ENCODE peak calls at places on chromosomes 2 and 18, in ten cellular contexts. V is body of pancreas, N is adrenal gland, O is HCT116, B is heart left ventricle, X is A549, W is uterus, P is stomach, F is HepG2, I is tibial nerve. C is an unnamed sample. For H3K4me1, the result is how much of the 10 kb centered on the place peaks cover.

GRCh38 chr2:129277611-129278010 is 701.9 kb upstream of the RAB6C start:
- DNase-seq in W (no peak), X (no peak), B (no peak), P (no peak), F (no peak), N (no peak), V (no peak), O (no peak), I (no peak), C (no peak)

GRCh38 chr2:188291617-188292445 is at the start of gene GULP1:
- DNase-seq in B (peak), F (peak), I (peak), P (peak), N (peak), W (peak), V (peak), X (peak), O (no peak), C (peak)

GRCh38 chr2:204645018-204645775 is 99.9 kb downstream of the PARD3B start:
- DNase-seq in F (no peak), V (no peak), O (no peak), W (no peak), B (no peak), P (no peak), X (peak), I (no peak), N (no peak), C (no peak)

GRCh38 chr2:16487686-16488085 is 177.9 kb downstream of the CYRIA start:
- DNase-seq in I (no peak), W (no peak), O (no peak), X (peak), B (peak), V (peak), F (peak), N (peak), P (peak), C (no peak)

GRCh38 chr18:9949315-9949714 is 35.5 kb downstream of the VAPA start:
- DNase-seq in O (no peak), V (no peak), W (no peak), I (no peak), F (no peak), N (no peak), X (no peak), B (no peak), P (no peak), C (no peak)

GRCh38 chr2:231900975-231901374 is 25.2 kb downstream of the NPPC start:
- DNase-seq in F (no peak), B (no peak), I (no peak), X (no peak), N (no peak), O (no peak), V (no peak), W (no peak), P (no peak), C (no peak)

GRCh38 chr18:63074987-63075404 is 244.6 kb downstream of the BCL2 start:
- DNase-seq in N (peak), X (peak), I (peak), F (peak), B (peak), W (peak), O (peak), P (peak), V (peak), C (no peak)

GRCh38 chr2:37683926-37684780 is 12.7 kb upstream of the CDC42EP3 start:
- DNase-seq in B (no peak), O (no peak), W (no peak), V (no peak), F (no peak), P (no peak), I (no peak), N (no peak), X (no peak), C (no peak)

GRCh38 chr2:97360202-97360601 is 229.5 kb downstream of the ANKRD36B start:
- DNase-seq in X (no peak), F (no peak), O (no peak), W (no peak), N (no peak), I (no peak), B (no peak), P (no peak), V (no peak), C (no peak)

GRCh38 chr2:10989151-10989550 is 77.4 kb downstream of the KCNF1 start:
- DNase-seq in B (no peak), O (no peak), F (no peak), V (no peak), X (no peak), P (no peak), W (no peak), N (no peak), I (no peak), C (no peak)

GRCh38 chr2:11417946-11418585 is 47.9 kb downstream of the E2F6 start:
- DNase-seq in F (peak), I (no peak), X (peak), O (no peak), N (no peak), V (no peak), W (no peak), B (no peak), P (no peak), C (no peak)

GRCh38 chr2:41935004-41935401 is 112.8 kb upstream of the PKDCC start:
- DNase-seq in W (no peak), X (no peak), O (no peak), N (no peak), P (no peak), B (no peak), I (no peak), V (no peak), F (no peak), C (no peak)
- H3K4me1 ChIP-seq in W (under half), X (half or more), O (under half), N (under half), P (half or more), B (under half), I (under half), V (under half), F (under half), C (under half)

GRCh38 chr2:66426250-66427064 is 8.5 kb upstream of the MEIS1 start:
- DNase-seq in N (no peak), O (no peak), F (no peak), I (no peak), W (peak), V (no peak), X (no peak), B (peak), P (no peak), C (no peak)
- TF ChIP-seq POLR2A in N (no peak), O (no peak), F (no peak), I (no peak), W (no peak), V (no peak), X (no peak), B (no peak), P (no peak), C (no peak)

GRCh38 chr18:31497711-31498449 is at the start of gene DSG2:
- DNase-seq in W (peak), V (peak), N (peak), B (peak), O (no peak), P (peak), X (peak), F (peak), I (no peak), C (no peak)
- H3K4me3 ChIP-seq in W (peak), V (peak), N (peak), B (peak), O (peak), P (peak), X (peak), F (peak), I (peak), C (peak)

GRCh38 chr2:236568068-236568921 is 1.3 kb upstream of the ACKR3 start:
- DNase-seq in P (peak), O (no peak), N (peak), I (peak), W (peak), V (peak), B (peak), X (no peak), F (no peak), C (no peak)

GRCh38 chr2:236568922-236569592 is 568 bp upstream of the ACKR3 start:
- DNase-seq in F (no peak), W (no peak), P (no peak), O (no peak), N (no peak), B (no peak), X (no peak), V (no peak), I (no peak), C (no peak)

GRCh38 chr2:236571161-236571560 is 1.5 kb downstream of the ACKR3 start:
- DNase-seq in W (no peak), I (no peak), N (no peak), X (no peak), B (no peak), V (no peak), F (no peak), P (no peak), O (no peak), C (no peak)

GRCh38 chr2:236569593-236569973 is at the start of gene ACKR3:
- DNase-seq in X (peak), W (peak), I (peak), O (peak), P (peak), F (peak), B (peak), N (peak), V (peak), C (no peak)

GRCh38 chr2:236570081-236570979 is 705 bp downstream of the ACKR3 start:
- DNase-seq in V (no peak), I (no peak), P (no peak), W (no peak), B (no peak), X (no peak), F (no peak), N (no peak), O (no peak), C (no peak)
- H3K4me1 ChIP-seq in V (half or more), I (under half), P (half or more), W (under half), B (under half), X (under half), F (under half), N (under half), O (under half), C (half or more)

C was measured in vagina.